ENCODE peak calls at places on chromosomes 13 and 19, in five cellular contexts. F is uterus, X is left lung, Q is SJSA1, E is IMR-90. H is an unnamed sample.

GRCh38 chr13:75353786-75354193 is 128.2 kb downstream of the TBC1D4 start:
- DNase-seq in Q (no peak), X (no peak), E (peak), F (no peak), H (no peak)

GRCh38 chr13:105611424-105611823 is 924.0 kb downstream of the EFNB2 start:
- DNase-seq in F (no peak), E (peak), X (no peak), Q (peak), H (peak)

GRCh38 chr19:48631254-48631653 is 5.9 kb downstream of the DBP start:
- DNase-seq in Q (no peak), F (no peak), X (no peak), E (no peak), H (peak)

GRCh38 chr19:13794388-13794751 is 873 bp upstream of the ZSWIM4 start:
- DNase-seq in E (peak), Q (peak), X (no peak), F (peak), H (peak)

GRCh38 chr19:9018163-9018875 is 8.1 kb upstream of the MUC16 start:
- DNase-seq in X (no peak), F (peak), E (no peak), Q (no peak), H (peak)

GRCh38 chr13:51970251-51970793 is 40.9 kb downstream of the ATP7B start:
- DNase-seq in X (no peak), F (no peak), Q (no peak), E (no peak), H (no peak)

GRCh38 chr19:32642771-32643170 is 32.2 kb downstream of the ANKRD27 start:
- DNase-seq in X (no peak), Q (no peak), E (no peak), F (no peak), H (no peak)

GRCh38 chr13:105196052-105196451 is 1339.4 kb downstream of the EFNB2 start:
- DNase-seq in Q (peak), F (no peak), X (no peak), E (peak), H (peak)

GRCh38 chr19:4103073-4103418 is 20.9 kb downstream of the MAP2K2 start:
- DNase-seq in X (no peak), E (no peak), F (no peak), Q (no peak), H (peak)

GRCh38 chr19:49061000-49061399 is 3.5 kb upstream of the CGB7 start:
- DNase-seq in E (no peak), Q (no peak), X (no peak), F (no peak), H (peak)

GRCh38 chr13:51249767-51250741 is 27.9 kb downstream of the FAM124A start:
- DNase-seq in Q (no peak), F (no peak), X (no peak), E (no peak), H (peak)

GRCh38 chr19:36939153-36939552 is 23.0 kb downstream of the ZNF568 start:
- DNase-seq in F (no peak), E (no peak), X (no peak), Q (no peak), H (no peak)

DNA sequence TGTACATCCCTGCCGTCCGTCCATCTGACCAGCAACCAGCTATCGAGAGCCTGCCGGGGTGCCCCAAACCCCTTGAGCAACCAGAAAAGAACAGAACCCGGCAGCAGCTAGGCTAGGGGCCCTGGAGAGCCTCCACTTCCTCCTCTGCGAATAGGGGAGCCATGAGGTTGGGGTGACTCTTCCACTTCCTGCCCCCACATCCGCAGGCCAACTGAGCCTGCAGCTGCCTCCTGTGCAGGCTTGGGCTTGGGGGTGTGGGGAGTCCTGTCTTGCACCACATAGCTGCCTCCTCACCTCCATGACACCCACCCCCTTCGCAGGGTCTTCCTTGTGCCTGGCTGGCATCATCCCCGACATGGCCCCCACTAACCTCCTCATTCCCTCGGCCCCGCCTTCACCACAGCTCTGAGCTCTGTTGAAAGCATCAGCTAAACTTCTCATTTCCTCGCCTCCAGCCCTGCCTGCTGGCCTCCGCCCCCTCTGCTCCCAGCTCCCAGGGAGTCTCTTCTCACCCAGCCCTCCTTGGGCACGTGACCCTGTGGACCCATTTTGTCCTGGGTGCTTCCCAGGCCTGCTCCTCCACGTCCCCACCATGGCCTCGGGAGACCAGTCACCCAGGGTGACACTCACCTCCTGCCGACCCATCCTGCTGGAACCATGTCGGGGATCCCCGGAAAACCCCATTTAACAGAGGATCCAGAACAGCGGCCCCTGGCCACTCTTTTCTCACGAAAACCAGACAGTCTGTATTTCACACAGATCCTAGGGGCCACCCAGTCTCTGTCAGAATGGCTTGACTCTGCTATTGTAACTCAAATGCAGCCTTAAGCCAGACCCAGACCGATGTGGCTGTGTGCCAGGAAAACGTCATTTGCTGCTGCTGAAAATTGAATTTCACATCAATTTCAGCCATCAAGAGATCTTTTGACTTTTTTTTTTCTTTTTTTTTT is 50.4 kb downstream of the MYO9B start:
- DNase-seq in F (peak), E (peak), Q (peak), X (peak), H (peak)
- H3K27ac ChIP-seq in F (peak), E (peak), Q (peak), X (peak), H (peak)

GRCh38 chr19:2578391-2578826 is 102.5 kb downstream of the GADD45B start:
- DNase-seq in E (peak), X (no peak), Q (peak), F (no peak), H (no peak)
- H3K4me3 ChIP-seq in E (peak), X (peak), Q (peak), F (peak), H (peak)

DNA sequence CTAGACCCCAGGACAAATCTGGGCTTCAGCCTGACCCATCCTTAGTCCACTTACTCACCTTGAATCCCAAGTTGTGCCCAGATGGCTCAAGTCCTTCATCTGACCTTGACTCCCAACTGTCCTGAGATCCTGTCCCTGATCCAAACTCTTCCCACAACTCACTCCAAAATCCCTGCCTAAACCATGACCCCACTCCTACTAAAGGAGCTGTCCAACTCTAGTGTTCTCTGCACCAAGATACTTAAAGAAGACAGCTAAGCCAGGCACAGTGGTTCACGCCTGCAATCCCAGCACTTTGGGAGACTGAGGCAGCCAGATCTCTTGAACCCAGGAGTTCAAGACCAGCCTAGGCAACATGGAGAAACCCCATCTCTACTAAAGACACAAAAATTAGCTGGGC is 8.5 kb downstream of the POU2F2 start:
- DNase-seq in X (no peak), F (no peak), E (no peak), Q (no peak), H (no peak)
- H3K27ac ChIP-seq in X (no peak), F (no peak), E (no peak), Q (no peak), H (no peak)

GRCh38 chr19:38655148-38655824 is 7.8 kb downstream of the ACTN4 start:
- DNase-seq in E (peak), X (no peak), Q (no peak), F (no peak), H (peak)
- H3K4me3 ChIP-seq in E (no peak), X (no peak), Q (no peak), F (no peak), H (no peak)

GRCh38 chr19:46728693-46729339 is 11.9 kb upstream of the PRKD2 start:
- DNase-seq in F (peak), X (peak), Q (no peak), E (peak), H (peak)

GRCh38 chr19:46726551-46726950 is 9.6 kb upstream of the PRKD2 start:
- DNase-seq in Q (no peak), F (no peak), E (no peak), X (peak), H (peak)

GRCh38 chr19:46727036-46727501 is 10.2 kb upstream of the PRKD2 start:
- DNase-seq in X (no peak), E (no peak), Q (no peak), F (no peak), H (no peak)

GRCh38 chr19:46728208-46728607 is 11.3 kb upstream of the PRKD2 start:
- DNase-seq in F (peak), X (peak), Q (no peak), E (no peak), H (no peak)

GRCh38 chr19:46727757-46728156 is 10.8 kb upstream of the PRKD2 start:
- DNase-seq in Q (no peak), F (no peak), X (peak), E (no peak), H (no peak)
- H3K27ac ChIP-seq in Q (no peak), F (peak), X (peak), E (no peak), H (no peak)